ENCODE peak calls at places on chromosome X, in ten cellular contexts. W is iPS DF 19.7, O is mucosa of gallbladder, M is neural crest cell, N is aorta, Y is sigmoid colon, F is mesothelial cell of epicardium, B is right cardiac atrium, J is midbrain, Q is GM19239. V is an unnamed sample.

GRCh38 chrX:23953908-23954269 is 46.1 kb downstream of the CXorf58 start:
- DNase-seq in F (no peak), Y (no peak), J (no peak), Q (no peak), W (no peak), B (no peak), N (no peak), M (no peak), O (no peak), V (no peak)

GRCh38 chrX:13283512-13283911 is 36.3 kb downstream of the ATXN3L start:
- DNase-seq in W (no peak), N (no peak), F (no peak), B (no peak), M (no peak), J (no peak), O (no peak), Q (no peak), Y (no peak), V (no peak)

GRCh38 chrX:13685126-13685763 is 3.7 kb upstream of the RAB9A start:
- DNase-seq in Y (no peak), B (no peak), M (no peak), N (no peak), Q (no peak), F (no peak), J (no peak), O (no peak), W (no peak), V (no peak)

GRCh38 chrX:53223955-53224859 is 800 bp downstream of the KDM5C start:
- DNase-seq in W (no peak), J (no peak), F (peak; percentile 43), B (peak; percentile 39), Q (no peak), M (no peak), Y (no peak), N (peak; percentile 78), O (no peak), V (peak; percentile 41)

GRCh38 chrX:15686818-15687685 is 22.4 kb upstream of the CLTRN start:
- DNase-seq in J (peak; percentile 67), Y (no peak), N (no peak), W (no peak), B (no peak), F (no peak), M (peak; percentile 55), Q (peak; percentile 5), O (peak; percentile 77), V (no peak)

GRCh38 chrX:73214366-73215094 is at the start of gene NAP1L2:
- DNase-seq in F (peak; percentile 38), Q (no peak), J (peak; percentile 51), N (peak; percentile 75), O (peak; percentile 24), B (peak; percentile 61), W (peak; percentile 25), Y (peak; percentile 71), M (peak; percentile 25), V (peak; percentile 39)

GRCh38 chrX:75547783-75548182 is 24.9 kb upstream of the ZDHHC15 start:
- DNase-seq in M (no peak), B (peak; percentile 85), Q (no peak), O (peak; percentile 20), N (peak; percentile 82), W (no peak), J (no peak), F (no peak), Y (peak; percentile 86), V (peak; percentile 43)

GRCh38 chrX:41734530-41734929 is 10.5 kb downstream of the GPR82 start:
- DNase-seq in O (no peak), J (peak; percentile 17), N (no peak), Y (no peak), F (no peak), Q (no peak), W (no peak), M (no peak), B (no peak), V (no peak)

GRCh38 chrX:136387951-136388502 is 87.3 kb downstream of the ADGRG4 start:
- DNase-seq in M (no peak), Y (no peak), B (peak; percentile 33), O (no peak), N (no peak), W (no peak), F (no peak), J (no peak), Q (no peak), V (no peak)

GRCh38 chrX:71652405-71652804 is 14.9 kb upstream of the LOC101059915 start:
- DNase-seq in B (no peak), W (no peak), Y (no peak), F (no peak), M (peak; percentile 51), N (no peak), Q (no peak), O (peak; percentile 53), J (peak; percentile 47), V (no peak)

GRCh38 chrX:134692990-134693389 is 34.7 kb upstream of the PLAC1 start:
- DNase-seq in F (no peak), B (no peak), Y (no peak), O (no peak), M (no peak), J (no peak), Q (no peak), W (no peak), N (no peak), V (no peak)

GRCh38 chrX:17262123-17262522 is 112.9 kb upstream of the NHS start:
- DNase-seq in M (no peak), J (no peak), N (no peak), B (no peak), F (no peak), W (no peak), O (no peak), Y (no peak), Q (no peak), V (no peak)

GRCh38 chrX:65195621-65196020 is 219.4 kb upstream of the ZC4H2 start:
- DNase-seq in W (no peak), O (no peak), M (no peak), N (no peak), Y (no peak), B (no peak), J (no peak), F (no peak), Q (no peak), V (no peak)

V was measured in left lobe of liver.